ENCODE peak calls at places on chromosomes 11 and 22, in eight cellular contexts. V is HCT116, A is upper lobe of right lung, B is HFF-Myc, C is neuronal stem cell, H is coronary artery, Y is ovary, G is aorta. F is an unnamed sample.

GRCh38 chr11:76674517-76675400 is 4.2 kb upstream of the LRRC32 start:
- DNase-seq in B (no peak), G (no peak), H (no peak), V (no peak), Y (no peak), C (no peak), A (no peak), F (no peak)

GRCh38 chr22:47014636-47014930 is 252.1 kb downstream of the TBC1D22A start:
- DNase-seq in Y (no peak), V (no peak), H (no peak), A (peak), G (peak), C (no peak), B (no peak), F (no peak)

GRCh38 chr11:75174781-75175370 is 24.0 kb downstream of the SLCO2B1 start:
- DNase-seq in B (no peak), H (no peak), C (no peak), Y (no peak), G (no peak), V (no peak), A (no peak), F (no peak)

GRCh38 chr11:110027627-110028371 is 65.4 kb upstream of the ZC3H12C start:
- DNase-seq in G (no peak), H (no peak), V (no peak), C (no peak), B (no peak), A (no peak), Y (no peak), F (no peak)

GRCh38 chr11:5600374-5600851 is 4.0 kb downstream of the TRIM6 start:
- DNase-seq in V (peak), Y (peak), B (no peak), C (peak), H (no peak), G (peak), A (peak), F (peak)

GRCh38 chr11:3865388-3866193 is 10.1 kb downstream of the STIM1 start:
- DNase-seq in V (no peak), H (no peak), G (no peak), C (no peak), B (no peak), A (no peak), Y (no peak), F (no peak)

GRCh38 chr11:6418958-6419611 is at the start of gene APBB1:
- DNase-seq in V (no peak), H (no peak), Y (peak), B (no peak), G (peak), A (peak), C (peak), F (peak)

GRCh38 chr11:31987118-31988005 is 103.5 kb upstream of the RCN1 start:
- DNase-seq in G (no peak), A (no peak), Y (no peak), V (no peak), B (no peak), H (no peak), C (peak), F (no peak)

GRCh38 chr11:84687433-84687832 is 939.7 kb downstream of the DLG2 start:
- DNase-seq in G (no peak), B (no peak), A (no peak), H (no peak), Y (no peak), V (no peak), C (no peak), F (no peak)

GRCh38 chr22:40540265-40540664 is 96.3 kb downstream of the MRTFA start:
- DNase-seq in Y (no peak), A (no peak), V (no peak), H (no peak), B (no peak), C (no peak), G (no peak), F (no peak)

GRCh38 chr22:40289991-40290459 is 56.3 kb upstream of the ADSL start:
- DNase-seq in C (no peak), G (no peak), Y (no peak), B (no peak), V (no peak), A (no peak), H (no peak), F (no peak)

GRCh38 chr22:43031617-43032016 is 16.7 kb upstream of the PACSIN2 start:
- DNase-seq in C (no peak), A (no peak), Y (no peak), H (no peak), V (no peak), G (no peak), B (no peak), F (no peak)

GRCh38 chr11:108117746-108118371 is 3.5 kb upstream of the ACAT1 start:
- DNase-seq in B (no peak), A (no peak), V (peak), H (no peak), C (no peak), Y (no peak), G (no peak), F (no peak)

GRCh38 chr11:115645631-115646271 is 141.5 kb upstream of the CADM1 start:
- DNase-seq in V (no peak), B (no peak), C (peak), Y (peak), G (no peak), H (no peak), A (no peak), F (no peak)

GRCh38 chr11:119065369-119065768 is 2.2 kb upstream of the VPS11 start:
- DNase-seq in C (no peak), H (no peak), B (peak), A (no peak), V (no peak), G (no peak), Y (no peak), F (no peak)

GRCh38 chr22:18060646-18061620 is 16.9 kb upstream of the PEX26 start:
- DNase-seq in V (no peak), A (peak), H (no peak), G (no peak), B (no peak), Y (no peak), C (no peak), F (no peak)

GRCh38 chr11:116249561-116249960 is 523.2 kb downstream of the BUD13 start:
- DNase-seq in Y (no peak), A (no peak), G (no peak), H (no peak), V (no peak), C (no peak), B (no peak), F (no peak)

GRCh38 chr11:9691865-9692264 is 28.0 kb downstream of the SWAP70 start:
- DNase-seq in G (no peak), H (no peak), Y (no peak), V (peak), B (no peak), C (no peak), A (no peak), F (no peak)

GRCh38 chr11:46278387-46279173 is 1.1 kb downstream of the CREB3L1 start:
- DNase-seq in Y (peak), A (peak), V (no peak), H (no peak), G (peak), C (no peak), B (no peak), F (no peak)

GRCh38 chr11:130763087-130763980 is 152.9 kb downstream of the SNX19 start:
- DNase-seq in V (no peak), H (peak), G (no peak), A (no peak), Y (no peak), C (no peak), B (no peak), F (no peak)

GRCh38 chr11:115464269-115464668 is 39.9 kb downstream of the CADM1 start:
- DNase-seq in G (no peak), V (no peak), H (no peak), B (no peak), Y (no peak), A (no peak), C (no peak), F (no peak)

GRCh38 chr11:8693555-8693954 is 11.0 kb downstream of the RPL27A start:
- DNase-seq in A (no peak), C (no peak), B (no peak), V (no peak), G (no peak), H (peak), Y (no peak), F (no peak)

GRCh38 chr11:22769081-22769480 is 60.5 kb downstream of the SVIP start:
- DNase-seq in A (no peak), G (no peak), V (no peak), H (no peak), C (no peak), Y (no peak), B (no peak), F (no peak)

GRCh38 chr11:2267306-2267861 is 3.0 kb downstream of the ASCL2 start:
- DNase-seq in G (peak), C (no peak), V (no peak), B (no peak), H (peak), Y (peak), A (peak), F (no peak)

GRCh38 chr11:107359701-107360100 is 97.9 kb downstream of the CWF19L2 start:
- DNase-seq in A (no peak), H (no peak), C (no peak), Y (no peak), V (no peak), G (no peak), B (no peak), F (no peak)

GRCh38 chr11:61267437-61267841 is 26.5 kb downstream of the PGA5 start:
- DNase-seq in G (no peak), B (no peak), V (no peak), Y (no peak), H (no peak), A (no peak), C (no peak), F (no peak)

GRCh38 chr11:104792861-104793260 is 105.4 kb downstream of the CASP12 start:
- DNase-seq in B (no peak), V (no peak), A (no peak), C (peak), G (no peak), Y (no peak), H (no peak), F (no peak)

GRCh38 chr11:104799251-104799650 is 99.0 kb downstream of the CASP12 start:
- DNase-seq in H (no peak), V (no peak), B (no peak), A (no peak), Y (no peak), G (no peak), C (no peak), F (no peak)

GRCh38 chr11:104803770-104804169 is 94.5 kb downstream of the CASP12 start:
- DNase-seq in Y (no peak), G (no peak), A (no peak), V (no peak), C (no peak), H (no peak), B (no peak), F (no peak)

GRCh38 chr11:104795511-104796213 is 102.6 kb downstream of the CASP12 start:
- DNase-seq in A (no peak), V (no peak), H (no peak), G (no peak), C (no peak), Y (no peak), B (no peak), F (no peak)

DNA sequence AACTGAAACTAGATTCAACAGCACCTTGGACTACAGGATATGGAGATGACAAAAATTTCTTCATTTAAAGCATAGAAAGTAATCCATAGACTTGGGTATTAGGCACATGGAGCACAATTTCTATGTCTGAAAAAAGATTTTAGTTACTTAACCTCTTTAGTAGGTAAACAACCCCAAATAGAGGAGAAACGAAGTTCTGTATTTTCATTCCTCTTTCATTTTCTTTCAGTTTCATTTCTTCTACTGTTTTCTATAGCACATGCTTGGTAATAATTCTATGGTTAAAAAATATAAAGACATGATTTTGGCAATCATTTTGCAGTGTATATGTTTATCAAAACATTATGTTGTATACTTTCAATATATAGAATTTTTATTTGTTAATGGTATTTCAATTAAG is 99.5 kb downstream of the CASP12 start:
- DNase-seq in G (no peak), V (no peak), A (no peak), C (no peak), Y (no peak), B (no peak), H (no peak), F (no peak)
- H3K4me3 ChIP-seq in G (no peak), V (no peak), A (peak), C (no peak), Y (no peak), B (no peak), H (peak), F (no peak)

DNA sequence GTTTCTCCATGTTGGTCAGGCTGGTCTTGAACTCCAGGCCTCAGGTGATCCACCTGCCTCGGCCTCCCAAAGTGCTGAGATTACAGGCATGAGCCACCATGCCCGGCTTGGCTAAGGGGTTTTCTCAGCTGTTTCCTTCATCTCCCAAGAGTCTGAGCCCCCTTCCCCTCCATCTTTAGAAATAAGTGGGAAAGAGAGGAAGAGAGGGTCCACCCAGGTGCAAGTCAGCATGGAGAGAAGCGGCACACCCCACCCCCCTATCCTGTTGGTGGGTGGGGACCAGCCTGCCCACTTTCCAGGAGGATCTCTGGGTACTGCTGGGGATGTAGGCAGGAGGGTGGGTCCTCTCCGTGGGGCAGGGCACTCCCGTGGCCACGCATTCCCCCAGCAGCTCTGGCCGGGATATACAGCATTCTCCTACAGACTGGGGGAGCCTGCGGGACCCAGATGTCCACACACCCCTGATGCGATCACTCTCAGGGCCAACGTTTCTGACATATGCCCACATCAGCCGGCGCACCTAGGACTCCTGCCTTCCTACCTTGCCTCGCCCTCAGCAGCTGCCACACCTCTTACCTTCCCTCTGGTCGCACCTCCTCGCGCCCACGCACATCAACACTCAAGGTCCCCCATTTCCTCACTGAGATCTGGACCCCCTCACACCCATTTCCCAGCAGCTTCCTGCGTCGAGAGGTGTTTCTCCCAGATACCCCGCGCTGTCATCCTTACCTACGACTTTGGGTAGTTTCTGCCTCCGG is 8.9 kb downstream of the SCARF2 start:
- DNase-seq in Y (peak), A (no peak), C (no peak), V (no peak), B (no peak), H (no peak), G (peak), F (peak)
- H3K4me3 ChIP-seq in Y (no peak), A (peak), C (no peak), V (peak), B (no peak), H (peak), G (no peak), F (no peak)

GRCh38 chr11:21561589-21561988 is 631.3 kb upstream of the ANO5 start:
- DNase-seq in G (no peak), Y (no peak), B (no peak), A (no peak), C (no peak), H (no peak), V (no peak), F (no peak)
- H3K4me3 ChIP-seq in G (no peak), Y (no peak), B (no peak), A (no peak), C (no peak), H (no peak), V (no peak), F (no peak)

GRCh38 chr11:12243511-12243910 is 133.1 kb downstream of the MICAL2 start:
- DNase-seq in G (peak), H (no peak), A (no peak), C (no peak), V (no peak), Y (no peak), B (no peak), F (no peak)

GRCh38 chr11:12244156-12244555 is 133.2 kb upstream of the PARVA start:
- DNase-seq in A (no peak), C (no peak), G (no peak), B (no peak), H (no peak), Y (no peak), V (no peak), F (no peak)

GRCh38 chr11:12245549-12245986 is 131.8 kb upstream of the PARVA start:
- DNase-seq in V (no peak), Y (no peak), G (no peak), A (no peak), B (no peak), H (no peak), C (no peak), F (no peak)

GRCh38 chr11:12246169-12246568 is 131.2 kb upstream of the PARVA start:
- DNase-seq in H (no peak), Y (no peak), A (peak), B (no peak), G (no peak), C (no peak), V (no peak), F (no peak)

DNA sequence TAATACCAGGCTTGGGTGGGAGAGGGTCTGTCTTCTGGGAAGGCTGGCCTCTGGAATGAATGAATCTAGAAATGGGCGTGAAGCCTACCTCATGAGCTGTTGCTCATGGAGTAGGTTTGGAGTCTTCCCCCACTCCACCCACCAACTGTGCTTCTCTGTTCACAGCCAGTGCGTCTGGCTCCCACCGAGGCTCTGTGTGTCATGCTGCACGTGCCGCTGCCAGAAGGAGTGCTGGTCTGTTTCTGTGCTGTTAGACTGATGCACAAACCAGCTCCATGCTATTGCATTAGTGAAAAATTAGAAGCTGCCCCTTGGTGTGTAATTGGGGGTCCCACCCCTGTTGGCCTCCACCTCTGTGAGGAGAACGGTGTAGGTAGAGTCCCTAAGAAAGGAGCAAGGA is 132.3 kb upstream of the PARVA start:
- DNase-seq in G (no peak), Y (no peak), C (no peak), B (no peak), A (no peak), H (no peak), V (no peak), F (peak)
- H3K4me3 ChIP-seq in G (no peak), Y (no peak), C (no peak), B (no peak), A (no peak), H (no peak), V (no peak), F (no peak)

GRCh38 chr11:111734383-111735261 is 31.6 kb downstream of the PPP2R1B start:
- DNase-seq in A (no peak), H (no peak), C (no peak), V (no peak), B (no peak), G (no peak), Y (no peak), F (no peak)
- H3K4me3 ChIP-seq in A (no peak), H (peak), C (no peak), V (no peak), B (no peak), G (no peak), Y (no peak), F (peak)

GRCh38 chr11:114135737-114136151 is 76.2 kb downstream of the ZBTB16 start:
- DNase-seq in A (no peak), Y (no peak), C (no peak), V (no peak), B (no peak), H (no peak), G (no peak), F (no peak)

GRCh38 chr11:114138411-114138810 is 78.9 kb downstream of the ZBTB16 start:
- DNase-seq in Y (no peak), B (no peak), A (no peak), G (no peak), H (no peak), V (no peak), C (no peak), F (no peak)

GRCh38 chr11:114137054-114137453 is 77.5 kb downstream of the ZBTB16 start:
- DNase-seq in C (no peak), B (no peak), G (no peak), H (no peak), V (no peak), Y (no peak), A (no peak), F (no peak)

GRCh38 chr11:114134870-114135269 is 75.4 kb downstream of the ZBTB16 start:
- DNase-seq in B (no peak), C (no peak), V (no peak), A (no peak), H (no peak), Y (no peak), G (no peak), F (no peak)

GRCh38 chr11:114137838-114138237 is 78.3 kb downstream of the ZBTB16 start:
- DNase-seq in V (no peak), B (no peak), H (no peak), A (no peak), C (no peak), G (no peak), Y (no peak), F (peak)
- H3K4me3 ChIP-seq in V (no peak), B (no peak), H (peak), A (no peak), C (no peak), G (no peak), Y (no peak), F (no peak)

GRCh38 chr11:67563354-67564114 is 20.1 kb upstream of the GSTP1 start:
- DNase-seq in V (peak), Y (peak), A (no peak), G (peak), B (peak), C (no peak), H (no peak), F (peak)
- H3K4me3 ChIP-seq in V (peak), Y (no peak), A (no peak), G (no peak), B (no peak), C (no peak), H (no peak), F (peak)

DNA sequence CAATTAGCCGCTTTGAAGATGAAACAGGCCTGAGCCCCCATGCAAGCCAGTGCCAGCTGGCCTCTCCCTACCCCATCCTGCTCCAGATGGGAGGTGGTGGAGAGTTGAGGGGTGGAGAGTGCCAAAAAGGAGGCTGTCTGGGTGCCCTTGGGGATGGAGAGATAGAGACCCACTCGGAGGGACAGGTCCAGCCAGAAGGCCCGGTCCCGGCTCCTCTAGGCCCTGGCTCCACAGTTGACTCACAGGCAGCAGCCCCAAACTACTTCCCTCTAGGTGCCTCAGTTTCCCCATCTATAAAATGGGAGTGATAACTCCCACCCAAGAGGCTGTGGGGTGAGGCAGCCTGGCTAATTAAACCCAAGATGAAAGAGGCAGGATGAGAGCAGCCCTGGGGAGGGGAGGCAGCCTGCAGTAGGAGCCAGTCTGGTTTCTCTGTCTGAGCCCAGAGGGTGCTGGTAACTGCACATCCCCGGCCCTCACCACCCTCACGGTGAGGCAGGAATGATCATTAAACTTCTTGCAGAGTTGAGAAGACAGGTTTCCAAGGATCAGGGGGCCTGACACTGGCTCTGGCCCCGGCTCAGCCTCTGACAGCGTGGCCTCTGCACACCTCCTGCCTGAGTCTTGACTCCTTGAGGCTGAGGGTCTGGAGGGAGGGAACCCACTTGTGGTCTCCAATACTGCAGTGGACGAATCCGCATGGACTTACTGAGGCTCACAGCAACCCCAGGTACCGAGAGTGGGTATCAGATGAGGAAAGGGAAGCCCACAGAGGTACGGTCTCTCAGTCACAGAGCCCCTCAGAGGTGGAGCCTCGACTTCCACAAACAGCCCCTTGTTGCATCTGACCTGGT is 1.4 kb upstream of the AP5B1 start:
- DNase-seq in B (no peak), V (no peak), C (no peak), A (peak), H (peak), G (peak), Y (no peak), F (peak)
- H3K4me3 ChIP-seq in B (no peak), V (no peak), C (no peak), A (no peak), H (no peak), G (no peak), Y (no peak), F (no peak)